ENCODE peak calls at places on chromosomes 4 and X, in nine cellular contexts. N, H, T, U, J, P, E, O and M are unnamed samples.

GRCh38 chrX:19991350-19991718 is 473 bp upstream of the BCLAF3 start:
- DNase-seq in N (no peak), H (no peak), P (no peak), E (no peak), T (no peak), J (no peak), O (no peak), U (no peak), M (no peak)

GRCh38 chr4:16588651-16589050 is 309.8 kb downstream of the LDB2 start:
- DNase-seq in N (no peak), H (no peak), E (no peak), O (no peak), J (no peak), T (no peak), U (no peak), P (no peak), M (no peak)

GRCh38 chrX:38236901-38237615 is 16.4 kb upstream of the SRPX start:
- DNase-seq in T (no peak), P (no peak), J (no peak), O (no peak), E (no peak), H (no peak), U (no peak), N (no peak), M (no peak)

GRCh38 chr4:24622435-24622834 is 38.1 kb upstream of the DHX15 start:
- DNase-seq in E (no peak), U (no peak), O (no peak), J (no peak), P (no peak), N (no peak), H (no peak), T (no peak), M (no peak)

GRCh38 chr4:7273741-7274297 is 81.5 kb downstream of the SORCS2 start:
- DNase-seq in H (no peak), U (no peak), P (no peak), E (no peak), N (no peak), O (no peak), T (no peak), J (no peak), M (no peak)

GRCh38 chr4:73705056-73705432 is 35.3 kb upstream of the CXCL8 start:
- DNase-seq in P (no peak), J (no peak), T (no peak), U (no peak), O (no peak), E (no peak), H (no peak), N (no peak), M (no peak)

GRCh38 chr4:144633215-144633614 is 12.7 kb upstream of the HHIP start:
- DNase-seq in E (no peak), H (no peak), P (no peak), T (no peak), J (no peak), N (no peak), O (no peak), U (no peak), M (no peak)

GRCh38 chrX:74523870-74524735 is 90.3 kb downstream of the RLIM start:
- DNase-seq in P (no peak), T (no peak), U (no peak), E (no peak), O (no peak), H (no peak), J (no peak), N (no peak), M (no peak)

GRCh38 chrX:42992199-42992943 is 214.4 kb upstream of the PPP1R2C start:
- DNase-seq in P (no peak), E (no peak), N (no peak), H (no peak), O (no peak), J (no peak), T (no peak), U (no peak), M (no peak)

GRCh38 chr4:145380123-145380522 is 101.5 kb upstream of the SMAD1 start:
- DNase-seq in P (no peak), E (no peak), U (no peak), T (no peak), O (no peak), J (no peak), H (no peak), N (no peak), M (no peak)

DNA sequence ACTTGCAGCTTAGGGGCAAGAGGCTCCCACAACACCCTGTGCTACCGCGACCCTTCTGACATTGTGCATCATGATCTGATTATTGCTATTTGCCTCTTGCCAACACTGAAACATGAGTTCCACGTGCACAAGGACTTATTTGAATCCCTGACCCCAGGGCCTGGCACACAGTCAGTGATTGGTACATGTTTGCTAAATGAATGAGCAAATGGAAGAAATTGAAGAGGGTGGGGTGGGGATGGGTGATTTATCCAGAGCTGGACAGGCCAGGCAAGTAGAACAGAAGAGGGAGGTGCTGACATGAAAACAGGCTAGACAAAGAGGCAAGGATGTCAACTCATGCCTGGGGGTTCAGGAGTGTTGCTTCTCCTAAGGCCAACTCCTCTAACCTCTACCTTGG is 24.9 kb upstream of the RPL39 start:
- DNase-seq in T (no peak), J (no peak), H (no peak), N (no peak), O (no peak), U (no peak), P (no peak), E (no peak), M (no peak)
- TF ChIP-seq POLR2A in T (no peak), J (no peak), H (no peak), N (no peak), O (no peak), U (no peak), P (no peak), E (no peak), M (no peak)

GRCh38 chr4:1416051-1416947 is 10.1 kb upstream of the NKX1-1 start:
- DNase-seq in T (no peak), P (no peak), O (no peak), E (no peak), J (peak; percentile 73), U (peak; percentile 40), H (no peak), N (no peak), M (no peak)

GRCh38 chr4:1417522-1418390 is 11.5 kb upstream of the NKX1-1 start:
- DNase-seq in N (no peak), E (no peak), J (no peak), O (peak; percentile 42), U (peak; percentile 57), P (no peak), H (no peak), T (no peak), M (no peak)

GRCh38 chr4:1415681-1415981 is 9.4 kb upstream of the NKX1-1 start:
- DNase-seq in P (no peak), U (peak; percentile 11), N (no peak), J (no peak), E (peak; percentile 61), T (no peak), O (no peak), H (no peak), M (no peak)

GRCh38 chr4:1418494-1419285 is 12.4 kb upstream of the NKX1-1 start:
- DNase-seq in N (no peak), J (no peak), H (no peak), T (no peak), O (peak; percentile 17), U (peak; percentile 27), P (no peak), E (no peak), M (peak; percentile 7)

GRCh38 chr4:1416948-1417260 is 10.7 kb upstream of the NKX1-1 start:
- DNase-seq in U (peak; percentile 43), P (no peak), N (no peak), H (no peak), T (no peak), J (no peak), O (no peak), E (no peak), M (no peak)
- TF ChIP-seq EP300 in U (no peak), P (no peak), N (no peak), H (no peak), T (no peak), J (no peak), O (no peak), E (no peak), M (no peak)

GRCh38 chr4:2858451-2859217 is 15.0 kb downstream of the ADD1 start:
- DNase-seq in T (peak; percentile 46), P (no peak), O (no peak), U (no peak), N (no peak), H (no peak), E (peak; percentile 55), J (no peak), M (no peak)
- H3K4me1 ChIP-seq in T (peaks cover 45% of the 10 kb centered on the region), P (peaks cover 37% of the 10 kb centered on the region), O (peaks cover 20% of the 10 kb centered on the region), U (no peaks in the 10 kb centered on the region), N (peaks cover 36% of the 10 kb centered on the region), H (peaks cover 29% of the 10 kb centered on the region), E (peaks cover 11% of the 10 kb centered on the region), J (peaks cover 63% of the 10 kb centered on the region), M (no peaks in the 10 kb centered on the region)

GRCh38 chrX:70289793-70290770 is at the start of the genes KIF4A and PDZD11:
- DNase-seq in T (peak; percentile 86), J (peak; percentile 82), U (peak; percentile 85), H (peak; percentile 83), N (peak; percentile 95), O (peak; percentile 77), P (peak; percentile 54), E (peak; percentile 95), M (peak; percentile 24)
- TF ChIP-seq POLR2A in T (peak; percentile 41), J (no peak), U (no peak), H (no peak), N (peak; percentile 77), O (peak; percentile 63), P (peak; percentile 91), E (peak; percentile 84), M (no peak)

DNA sequence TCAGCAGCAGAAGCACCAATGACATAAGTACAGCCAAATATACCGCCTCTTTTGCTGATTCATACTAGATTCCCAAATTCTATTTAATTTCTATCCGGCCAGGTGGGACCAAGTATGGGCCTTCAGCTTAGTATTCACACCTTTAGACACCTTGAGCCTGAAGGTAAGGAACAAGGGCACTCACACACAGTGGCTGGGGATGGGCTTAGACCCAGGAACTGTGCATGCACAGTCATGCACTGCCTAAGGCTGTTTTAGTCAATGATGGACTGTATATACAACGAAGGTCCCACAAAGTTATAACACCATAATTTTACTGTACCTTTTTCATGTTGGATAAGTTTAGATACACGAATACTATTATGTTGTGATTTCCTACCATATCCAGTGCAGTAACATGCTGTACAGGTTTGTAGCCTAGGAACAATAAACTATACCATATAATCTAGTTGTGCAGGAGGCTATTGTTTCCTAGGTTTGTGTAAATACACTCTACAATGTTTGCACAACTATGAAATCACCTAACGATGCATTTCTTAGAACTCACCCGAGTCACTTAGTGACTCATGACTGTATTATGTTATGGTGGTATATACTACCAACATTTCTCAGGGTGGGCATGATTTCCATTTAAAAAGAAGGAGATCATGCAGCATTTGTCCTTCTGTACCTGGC is 9.7 kb upstream of the CLNK start:
- DNase-seq in T (no peak), E (no peak), N (no peak), U (no peak), J (no peak), H (no peak), P (no peak), O (no peak), M (no peak)
- TF ChIP-seq EP300 in T (no peak), E (no peak), N (no peak), U (no peak), J (no peak), H (no peak), P (no peak), O (no peak), M (no peak)